ENCODE peak calls at places on chromosomes 7 and 10, in nine cellular contexts. B, N, K, Q, G, J, L, X and M are unnamed samples.

GRCh38 chr7:154546946-154547587 is 455.9 kb downstream of the PAXIP1 start:
- DNase-seq in B (no peak), X (no peak), G (no peak), K (no peak), Q (no peak), N (no peak), J (peak; percentile 49), L (no peak), M (no peak)

GRCh38 chr10:53434413-53434812 is 661.8 kb upstream of the MBL2 start:
- DNase-seq in L (no peak), N (no peak), Q (no peak), B (no peak), J (no peak), G (no peak), K (no peak), X (no peak), M (no peak)

GRCh38 chr10:6199131-6199733 is 3.5 kb upstream of the PFKFB3 start:
- DNase-seq in K (no peak), X (no peak), J (no peak), G (no peak), L (no peak), B (no peak), N (no peak), Q (no peak), M (no peak)

GRCh38 chr7:96314402-96315108 is 7.3 kb downstream of the SLC25A13 start:
- DNase-seq in J (no peak), K (no peak), B (no peak), G (no peak), Q (no peak), L (no peak), N (no peak), X (no peak), M (no peak)

GRCh38 chr10:121054876-121055275 is 203.7 kb downstream of the WDR11 start:
- DNase-seq in L (no peak), N (no peak), X (no peak), B (no peak), K (no peak), Q (no peak), G (no peak), J (no peak), M (no peak)

GRCh38 chr10:6674282-6674681 is 94.2 kb upstream of the PRKCQ start:
- DNase-seq in X (no peak), Q (no peak), N (no peak), G (no peak), K (no peak), L (no peak), J (no peak), B (no peak), M (peak; percentile 78)

GRCh38 chr10:46231087-46231486 is 55.7 kb upstream of the ANTXRL start:
- DNase-seq in N (no peak), L (no peak), Q (no peak), K (no peak), X (no peak), G (peak; percentile 38), B (peak; percentile 27), J (no peak), M (no peak)

GRCh38 chr7:67553378-67553777 is 556.7 kb downstream of the TYW1 start:
- DNase-seq in B (no peak), K (no peak), Q (no peak), L (no peak), N (no peak), X (no peak), J (no peak), G (no peak), M (no peak)

GRCh38 chr10:133608855-133609254 is 17.7 kb downstream of the FRG2B start:
- DNase-seq in B (no peak), L (no peak), Q (no peak), J (no peak), K (peak; percentile 24), N (no peak), G (no peak), X (no peak), M (peak; percentile 2)

GRCh38 chr10:5547934-5548660 is 23.3 kb downstream of the CALML3 start:
- DNase-seq in B (no peak), N (no peak), X (no peak), Q (no peak), K (no peak), G (peak; percentile 68), L (no peak), J (no peak), M (no peak)

GRCh38 chr10:21257919-21258318 is 267.6 kb downstream of the SKIDA1 start:
- DNase-seq in J (no peak), N (no peak), Q (no peak), G (no peak), L (no peak), B (no peak), K (no peak), X (no peak), M (no peak)

GRCh38 chr10:31490858-31491504 is 172.0 kb downstream of the ZEB1 start:
- DNase-seq in K (peak; percentile 38), L (no peak), Q (no peak), X (no peak), N (peak; percentile 4), G (no peak), B (no peak), J (no peak), M (peak; percentile 4)

GRCh38 chr7:30731619-30732018 is 20.3 kb upstream of the INMT start:
- DNase-seq in K (no peak), G (no peak), Q (no peak), B (no peak), X (no peak), N (no peak), J (no peak), L (no peak), M (no peak)

GRCh38 chr10:122099562-122099961 is 110.6 kb downstream of the TACC2 start:
- DNase-seq in X (no peak), N (no peak), J (no peak), G (no peak), Q (no peak), B (no peak), K (no peak), L (no peak), M (no peak)

GRCh38 chr10:118501171-118501570 is 94.3 kb downstream of the PRLHR start:
- DNase-seq in X (no peak), L (no peak), N (no peak), Q (no peak), J (no peak), B (no peak), G (no peak), K (no peak), M (no peak)

GRCh38 chr7:29019896-29020295 is 61.8 kb upstream of the TRIL start:
- DNase-seq in L (no peak), B (no peak), N (peak; percentile 44), J (no peak), Q (no peak), K (no peak), G (no peak), X (no peak), M (no peak)

GRCh38 chr7:99201027-99201426 is 6.9 kb downstream of the KPNA7 start:
- DNase-seq in X (no peak), B (peak; percentile 52), L (no peak), G (no peak), N (no peak), J (no peak), Q (no peak), K (no peak), M (no peak)

GRCh38 chr7:133645870-133646492 is 393.1 kb downstream of the EXOC4 start:
- DNase-seq in Q (no peak), B (no peak), N (no peak), L (no peak), X (no peak), K (no peak), J (no peak), G (no peak), M (no peak)

GRCh38 chr10:63699785-63700184 is 178.6 kb downstream of the REEP3 start:
- DNase-seq in G (no peak), Q (no peak), K (no peak), N (no peak), B (no peak), J (no peak), X (no peak), L (no peak), M (no peak)